ENCODE peak calls at places on chromosomes 1 and 21, in nine cellular contexts. I is cardiac fibroblast, C is AG09309, S is psoas muscle, H is fibroblast of pulmonary artery, B is mammary epithelial cell, F is GM13977, V is fibroblast of mammary gland, O is PC-3. L is an unnamed sample.

GRCh38 chr21:40830836-40831235 is 16.1 kb downstream of the DSCAM start:
- DNase-seq in I (no peak), C (no peak), S (no peak), H (no peak), B (no peak), F (no peak), V (no peak), O (no peak), L (no peak)

GRCh38 chr1:192539450-192540132 is 36.0 kb upstream of the RGS1 start:
- DNase-seq in I (peak), C (peak), S (no peak), H (peak), B (peak), F (no peak), V (peak), O (peak), L (no peak)

GRCh38 chr1:235933483-235934116 is 66.9 kb upstream of the LYST start:
- DNase-seq in I (no peak), C (no peak), S (no peak), H (no peak), B (no peak), F (no peak), V (no peak), O (no peak), L (no peak)

GRCh38 chr1:93816970-93817738 is 61.9 kb downstream of the DNTTIP2 start:
- DNase-seq in I (peak), C (peak), S (no peak), H (peak), B (no peak), F (no peak), V (peak), O (no peak), L (no peak)

GRCh38 chr21:41888749-41889376 is 9.7 kb upstream of the PRDM15 start:
- DNase-seq in I (peak), C (no peak), S (no peak), H (no peak), B (no peak), F (no peak), V (no peak), O (no peak), L (no peak)

GRCh38 chr1:152520561-152521090 is 6.3 kb downstream of the CRCT1 start:
- DNase-seq in I (no peak), C (no peak), S (no peak), H (no peak), B (no peak), F (no peak), V (no peak), O (no peak), L (no peak)

GRCh38 chr1:25837253-25837875 is 17.6 kb downstream of the MTFR1L start:
- DNase-seq in I (peak), C (no peak), S (no peak), H (peak), B (peak), F (no peak), V (no peak), O (peak), L (no peak)

GRCh38 chr1:232586679-232587078 is 43.3 kb downstream of the SIPA1L2 start:
- DNase-seq in I (no peak), C (no peak), S (no peak), H (no peak), B (no peak), F (no peak), V (no peak), O (no peak), L (no peak)

GRCh38 chr1:151680391-151680790 is 36.2 kb downstream of the CELF3 start:
- DNase-seq in I (peak), C (no peak), S (no peak), H (peak), B (peak), F (no peak), V (peak), O (peak), L (no peak)

GRCh38 chr21:41437754-41438153 is 11.7 kb downstream of the MX1 start:
- DNase-seq in I (no peak), C (no peak), S (no peak), H (no peak), B (no peak), F (no peak), V (no peak), O (no peak), L (no peak)

GRCh38 chr1:85398391-85399064 is 66.4 kb downstream of the DDAH1 start:
- DNase-seq in I (peak), C (no peak), S (no peak), H (peak), B (peak), F (no peak), V (peak), O (peak), L (no peak)

GRCh38 chr1:61184035-61184713 is 101.8 kb downstream of the NFIA start:
- DNase-seq in I (peak), C (no peak), S (peak), H (peak), B (peak), F (no peak), V (peak), O (peak), L (no peak)

GRCh38 chr1:60989745-60990718 is 92.3 kb upstream of the NFIA start:
- DNase-seq in I (peak), C (peak), S (peak), H (peak), B (peak), F (no peak), V (peak), O (peak), L (no peak)

GRCh38 chr1:5466487-5466886 is 525.7 kb downstream of the NPHP4 start:
- DNase-seq in I (no peak), C (no peak), S (no peak), H (no peak), B (no peak), F (no peak), V (no peak), O (no peak), L (no peak)

GRCh38 chr1:116697892-116698595 is 30.5 kb upstream of the IGSF3 start:
- DNase-seq in I (peak), C (no peak), S (no peak), H (no peak), B (peak), F (no peak), V (peak), O (peak), L (no peak)

GRCh38 chr1:154384650-154385557 is 20.2 kb upstream of the IL6R start:
- DNase-seq in I (no peak), C (no peak), S (no peak), H (no peak), B (no peak), F (no peak), V (no peak), O (no peak), L (no peak)

GRCh38 chr1:245678866-245679411 is 524.2 kb downstream of the KIF26B start:
- DNase-seq in I (no peak), C (no peak), S (no peak), H (no peak), B (no peak), F (no peak), V (no peak), O (no peak), L (no peak)

GRCh38 chr1:53068314-53069084 is 6.5 kb downstream of the PODN start:
- DNase-seq in I (no peak), C (no peak), S (peak), H (no peak), B (no peak), F (no peak), V (no peak), O (no peak), L (no peak)

GRCh38 chr1:218164930-218165686 is 120.0 kb upstream of the RRP15 start:
- DNase-seq in I (peak), C (no peak), S (peak), H (peak), B (no peak), F (peak), V (no peak), O (peak), L (peak)

GRCh38 chr1:235105051-235106043 is 23.3 kb downstream of the TOMM20 start:
- DNase-seq in I (no peak), C (no peak), S (no peak), H (no peak), B (no peak), F (peak), V (peak), O (no peak), L (no peak)

GRCh38 chr1:32406629-32407111 is 12.4 kb upstream of the BSDC1 start:
- DNase-seq in I (no peak), C (no peak), S (no peak), H (no peak), B (peak), F (no peak), V (no peak), O (peak), L (no peak)

GRCh38 chr1:182791464-182792179 is 2.0 kb downstream of the NPL start:
- DNase-seq in I (no peak), C (no peak), S (no peak), H (no peak), B (no peak), F (no peak), V (no peak), O (no peak), L (no peak)

GRCh38 chr1:114753143-114753542 is 4.6 kb downstream of the CSDE1 start:
- DNase-seq in I (no peak), C (no peak), S (no peak), H (no peak), B (no peak), F (no peak), V (no peak), O (no peak), L (no peak)

GRCh38 chr1:86419277-86419903 is 4.6 kb upstream of the CLCA2 start:
- DNase-seq in I (peak), C (no peak), S (no peak), H (peak), B (peak), F (peak), V (peak), O (peak), L (no peak)

GRCh38 chr1:197313713-197314112 is 45.7 kb downstream of the CRB1 start:
- DNase-seq in I (no peak), C (no peak), S (no peak), H (no peak), B (no peak), F (no peak), V (no peak), O (no peak), L (no peak)

GRCh38 chr1:111199881-111200801 is at the start of gene DENND2D:
- DNase-seq in I (no peak), C (no peak), S (no peak), H (no peak), B (no peak), F (no peak), V (no peak), O (peak), L (no peak)

GRCh38 chr1:231337043-231337471 is 595 bp downstream of the EXOC8 start:
- DNase-seq in I (no peak), C (no peak), S (no peak), H (no peak), B (peak), F (peak), V (no peak), O (no peak), L (peak)

GRCh38 chr1:11499825-11500331 is 20.9 kb downstream of the DISP3 start:
- DNase-seq in I (no peak), C (no peak), S (no peak), H (no peak), B (no peak), F (no peak), V (no peak), O (no peak), L (no peak)

GRCh38 chr1:9250586-9251381 is 16.2 kb downstream of the H6PD start:
- DNase-seq in I (no peak), C (no peak), S (peak), H (no peak), B (no peak), F (no peak), V (peak), O (no peak), L (no peak)

GRCh38 chr1:155170806-155171205 is 2.3 kb downstream of the KRTCAP2 start:
- DNase-seq in I (no peak), C (no peak), S (no peak), H (no peak), B (no peak), F (no peak), V (no peak), O (no peak), L (peak)

GRCh38 chr1:55380313-55380970 is 165.3 kb upstream of the USP24 start:
- DNase-seq in I (no peak), C (no peak), S (peak), H (no peak), B (no peak), F (no peak), V (no peak), O (no peak), L (no peak)

GRCh38 chr1:169909499-169909898 is 15.8 kb upstream of the SCYL3 start:
- DNase-seq in I (no peak), C (no peak), S (no peak), H (no peak), B (no peak), F (no peak), V (no peak), O (no peak), L (no peak)

GRCh38 chr1:219283541-219283940 is 109.9 kb downstream of the LYPLAL1 start:
- DNase-seq in I (no peak), C (no peak), S (no peak), H (no peak), B (no peak), F (no peak), V (no peak), O (no peak), L (no peak)

GRCh38 chr1:233255145-233255544 is 40.4 kb downstream of the PCNX2 start:
- DNase-seq in I (no peak), C (no peak), S (no peak), H (no peak), B (no peak), F (no peak), V (no peak), O (no peak), L (no peak)

GRCh38 chr21:44951186-44951915 is 11.5 kb downstream of the SLX9 start:
- DNase-seq in I (no peak), C (no peak), S (peak), H (no peak), B (no peak), F (no peak), V (no peak), O (no peak), L (no peak)

GRCh38 chr1:234603221-234604204 is 6.5 kb downstream of the IRF2BP2 start:
- DNase-seq in I (peak), C (no peak), S (no peak), H (peak), B (peak), F (no peak), V (peak), O (peak), L (no peak)

GRCh38 chr1:20095564-20096434 is 23.5 kb downstream of the PLA2G2D start:
- DNase-seq in I (no peak), C (no peak), S (no peak), H (peak), B (no peak), F (no peak), V (peak), O (no peak), L (no peak)

GRCh38 chr1:20099533-20099932 is 19.8 kb downstream of the PLA2G2D start:
- DNase-seq in I (no peak), C (no peak), S (no peak), H (no peak), B (no peak), F (no peak), V (no peak), O (no peak), L (no peak)

GRCh38 chr1:20102875-20103274 is 16.5 kb downstream of the PLA2G2D start:
- DNase-seq in I (peak), C (peak), S (no peak), H (peak), B (peak), F (no peak), V (peak), O (peak), L (no peak)

GRCh38 chr1:20096840-20097447 is 22.4 kb downstream of the PLA2G2D start:
- DNase-seq in I (no peak), C (no peak), S (no peak), H (no peak), B (no peak), F (no peak), V (no peak), O (no peak), L (no peak)

DNA sequence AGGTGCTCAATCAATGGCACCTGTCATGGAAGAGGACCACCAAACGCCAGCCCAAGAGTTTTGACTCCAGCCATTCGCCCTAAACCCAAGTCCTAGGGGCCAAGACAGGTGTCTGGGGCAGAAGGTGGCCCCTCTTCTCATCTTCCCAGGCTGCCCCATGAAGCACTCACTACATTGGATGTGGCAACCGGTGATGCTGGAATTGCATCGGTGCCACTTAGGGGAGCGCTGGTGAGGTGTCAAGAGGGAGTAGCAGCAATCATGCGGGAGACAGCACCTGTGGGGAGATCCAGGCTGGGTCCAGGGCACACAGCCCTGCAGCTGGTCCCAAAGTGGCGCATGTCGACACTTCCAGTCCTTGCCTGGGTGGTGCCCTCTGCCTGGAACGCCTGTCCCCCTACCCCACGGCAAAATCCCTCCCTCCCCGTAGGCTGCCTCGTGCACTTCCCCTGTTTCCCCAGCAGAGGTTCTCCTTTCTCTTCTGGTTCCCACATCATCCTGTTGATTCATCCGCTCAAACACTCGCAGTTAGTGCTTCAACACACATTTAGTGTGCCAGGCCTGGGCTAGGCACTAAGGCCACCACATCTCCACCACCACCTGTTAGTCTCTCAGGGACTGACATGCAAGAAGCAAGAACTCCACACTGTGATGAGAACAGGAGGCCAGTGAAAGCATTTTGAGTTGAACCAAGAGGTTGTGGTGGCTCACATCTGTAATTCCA is 18.5 kb downstream of the PLA2G2D start:
- DNase-seq in I (peak), C (peak), S (no peak), H (peak), B (peak), F (peak), V (peak), O (peak), L (peak)
- TF ChIP-seq CTCF in I (peak), C (peak), S (peak), H (peak), B (peak), F (peak), V (peak), O (peak), L (peak)

GRCh38 chr1:44293761-44294315 is 61.2 kb downstream of the ERI3 start:
- DNase-seq in I (no peak), C (no peak), S (peak), H (no peak), B (no peak), F (no peak), V (no peak), O (no peak), L (no peak)

GRCh38 chr1:44296067-44296466 is 59.0 kb downstream of the ERI3 start:
- DNase-seq in I (no peak), C (no peak), S (no peak), H (no peak), B (no peak), F (no peak), V (no peak), O (no peak), L (peak)

GRCh38 chr1:44292641-44293040 is 62.4 kb downstream of the ERI3 start:
- DNase-seq in I (no peak), C (no peak), S (no peak), H (no peak), B (no peak), F (no peak), V (no peak), O (no peak), L (no peak)

GRCh38 chr1:44296794-44297193 is 58.3 kb downstream of the ERI3 start:
- DNase-seq in I (no peak), C (no peak), S (no peak), H (no peak), B (no peak), F (no peak), V (no peak), O (no peak), L (no peak)

GRCh38 chr1:44294588-44295007 is 60.5 kb downstream of the ERI3 start:
- DNase-seq in I (peak), C (peak), S (peak), H (peak), B (no peak), F (no peak), V (peak), O (no peak), L (peak)
- TF ChIP-seq CTCF in I (peak), C (peak), S (peak), H (peak), B (no peak), F (no peak), V (peak), O (peak), L (peak)

GRCh38 chr1:64696879-64697278 is 48.0 kb upstream of the RAVER2 start:
- DNase-seq in I (no peak), C (no peak), S (no peak), H (no peak), B (no peak), F (no peak), V (no peak), O (no peak), L (no peak)

GRCh38 chr1:64692911-64693310 is 52.0 kb upstream of the RAVER2 start:
- DNase-seq in I (no peak), C (no peak), S (no peak), H (no peak), B (peak), F (no peak), V (no peak), O (no peak), L (no peak)

GRCh38 chr1:64691631-64692030 is 53.2 kb upstream of the RAVER2 start:
- DNase-seq in I (peak), C (no peak), S (no peak), H (peak), B (peak), F (no peak), V (peak), O (peak), L (no peak)

GRCh38 chr1:64687725-64688285 is 57.1 kb upstream of the RAVER2 start:
- DNase-seq in I (peak), C (no peak), S (peak), H (peak), B (no peak), F (no peak), V (peak), O (peak), L (no peak)

DNA sequence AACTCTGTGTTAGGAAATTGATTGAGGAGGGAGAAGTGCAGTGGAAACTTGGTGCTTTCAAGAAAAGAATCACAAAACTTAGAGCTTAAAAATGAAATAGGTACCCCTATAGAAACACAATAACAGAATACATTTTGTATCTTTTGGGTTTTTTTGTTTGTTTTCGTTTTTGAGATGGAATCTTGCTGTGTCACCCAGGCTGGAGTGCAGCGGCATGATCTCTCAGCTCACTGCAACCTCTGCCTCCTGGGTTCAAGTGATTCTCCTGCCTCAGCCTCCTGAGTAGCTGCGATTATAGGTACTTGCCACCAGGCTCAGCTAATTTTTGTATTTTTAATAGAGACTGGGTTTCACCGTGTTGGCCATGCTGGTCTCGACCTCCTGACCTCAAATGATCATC is 51.5 kb upstream of the RAVER2 start:
- DNase-seq in I (no peak), C (no peak), S (no peak), H (no peak), B (no peak), F (no peak), V (no peak), O (no peak), L (no peak)
- TF ChIP-seq CTCF in I (no peak), C (no peak), S (no peak), H (no peak), B (no peak), F (no peak), V (no peak), O (no peak), L (no peak)

DNA sequence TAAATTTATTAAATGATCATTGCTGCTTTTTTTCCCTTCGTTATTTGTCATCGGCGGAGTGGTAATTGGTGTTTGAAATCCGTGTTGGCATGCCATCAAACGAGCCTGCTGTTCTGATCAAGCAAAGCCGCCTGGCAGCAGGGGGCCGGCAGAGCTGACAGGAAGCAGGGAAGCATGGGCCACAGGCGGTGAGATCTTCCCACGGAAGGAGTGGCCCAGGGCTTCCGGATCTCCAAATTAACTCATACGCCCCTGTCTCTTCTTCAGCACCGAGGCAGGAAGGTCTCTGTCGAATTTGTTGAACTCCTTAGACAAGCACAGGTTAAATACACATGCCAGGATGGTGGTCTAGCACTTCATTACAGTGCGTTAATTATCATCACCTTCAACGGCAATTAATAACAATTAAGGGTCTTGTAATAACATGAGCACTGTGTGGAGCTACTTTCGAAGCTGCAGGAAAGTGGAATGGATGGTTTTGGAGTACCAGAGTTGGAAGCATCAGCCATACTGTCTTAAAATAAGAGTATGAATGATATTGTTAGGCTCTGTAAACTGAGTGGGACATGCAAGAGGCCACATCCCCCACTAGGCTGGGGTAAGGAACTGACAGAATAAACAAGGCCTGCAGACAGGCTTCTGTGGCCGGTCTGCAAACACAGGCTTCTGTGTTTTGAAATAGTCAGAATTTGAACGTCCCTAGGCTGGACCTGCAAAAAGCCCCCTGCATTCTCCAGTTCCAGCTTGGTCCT is 199.4 kb upstream of the DAB1 start:
- DNase-seq in I (peak), C (no peak), S (no peak), H (peak), B (no peak), F (no peak), V (no peak), O (no peak), L (peak)
- TF ChIP-seq CTCF in I (no peak), C (no peak), S (no peak), H (no peak), B (no peak), F (no peak), V (no peak), O (no peak), L (no peak)

L was measured in glutamatergic neuron.